ENCODE peak calls at places on chromosomes 7 and 10, in four cellular contexts. E is AG10803, L is fibroblast of pulmonary artery, R is GM20000. O is an unnamed sample.
A peak's percentile ranks its signal among the peaks of the same experiment; 100 is the strongest.

GRCh38 chr7:116782177-116782711 is 80.1 kb upstream of the CAPZA2 start:
- DNase-seq in E (peak; percentile 93), L (peak; percentile 48), R (no peak), O (no peak)

GRCh38 chr10:1107679-1108078 is 51.5 kb downstream of the WDR37 start:
- DNase-seq in E (no peak), L (no peak), R (no peak), O (no peak)

GRCh38 chr10:26407406-26407969 is 30.7 kb upstream of the APBB1IP start:
- DNase-seq in E (peak; percentile 71), L (no peak), R (no peak), O (no peak)

GRCh38 chr7:120645976-120646375 is 212.0 kb downstream of the TSPAN12 start:
- DNase-seq in E (no peak), L (no peak), R (no peak), O (no peak)

GRCh38 chr10:122258136-122259074 is 12.7 kb upstream of the BTBD16 start:
- DNase-seq in E (peak; percentile 49), L (no peak), R (no peak), O (no peak)

GRCh38 chr10:804787-805634 is 115.5 kb upstream of the DIP2C start:
- DNase-seq in E (no peak), L (no peak), R (no peak), O (no peak)

GRCh38 chr10:125584954-125585353 is 98.0 kb downstream of the TEX36 start:
- DNase-seq in E (no peak), L (no peak), R (no peak), O (no peak)

GRCh38 chr7:13833872-13834271 is 155.6 kb downstream of the ETV1 start:
- DNase-seq in E (no peak), L (no peak), R (no peak), O (no peak)

GRCh38 chr7:30920584-30921539 is 9.2 kb downstream of the AQP1 start:
- DNase-seq in E (peak; percentile 65), L (peak; percentile 51), R (no peak), O (no peak)

GRCh38 chr7:157361537-157361936 is 24.7 kb downstream of the DNAJB6 start:
- DNase-seq in E (no peak), L (no peak), R (no peak), O (no peak)

GRCh38 chr10:11610151-11610854 is 1.1 kb downstream of the USP6NL start:
- DNase-seq in E (no peak), L (peak; percentile 20), R (no peak), O (no peak)

GRCh38 chr7:105132335-105132734 is 118.3 kb downstream of the KMT2E start:
- DNase-seq in E (no peak), L (no peak), R (no peak), O (no peak)

GRCh38 chr7:2398506-2398905 is 4.9 kb upstream of the CHST12 start:
- DNase-seq in E (no peak), L (no peak), R (no peak), O (no peak)

GRCh38 chr7:144133307-144133706 is 10.3 kb downstream of the OR2A14 start:
- DNase-seq in E (no peak), L (no peak), R (no peak), O (no peak)

GRCh38 chr10:14625210-14625621 is 149.5 kb downstream of the FAM107B start:
- DNase-seq in E (no peak), L (no peak), R (no peak), O (no peak)

GRCh38 chr7:47336178-47337020 is 245.5 kb downstream of the TNS3 start:
- DNase-seq in E (peak; percentile 93), L (peak; percentile 32), R (no peak), O (no peak)

GRCh38 chr7:65238785-65239184 is 134.9 kb upstream of the ZNF92 start:
- DNase-seq in E (no peak), L (no peak), R (no peak), O (no peak)

GRCh38 chr7:132083126-132084123 is 492.8 kb downstream of the PLXNA4 start:
- DNase-seq in E (no peak), L (no peak), R (no peak), O (no peak)

GRCh38 chr7:44858161-44858560 is 10.3 kb upstream of the H2AZ2 start:
- DNase-seq in E (no peak), L (no peak), R (no peak), O (no peak)

GRCh38 chr10:78383378-78383777 is 349.7 kb downstream of the RPS24 start:
- DNase-seq in E (no peak), L (no peak), R (no peak), O (no peak)

GRCh38 chr10:78382776-78383175 is 349.1 kb downstream of the RPS24 start:
- DNase-seq in E (no peak), L (no peak), R (no peak), O (no peak)

GRCh38 chr10:78382047-78382446 is 348.4 kb downstream of the RPS24 start:
- DNase-seq in E (no peak), L (no peak), R (no peak), O (no peak)

GRCh38 chr10:78378192-78378591 is 344.5 kb downstream of the RPS24 start:
- DNase-seq in E (no peak), L (no peak), R (no peak), O (no peak)

DNA sequence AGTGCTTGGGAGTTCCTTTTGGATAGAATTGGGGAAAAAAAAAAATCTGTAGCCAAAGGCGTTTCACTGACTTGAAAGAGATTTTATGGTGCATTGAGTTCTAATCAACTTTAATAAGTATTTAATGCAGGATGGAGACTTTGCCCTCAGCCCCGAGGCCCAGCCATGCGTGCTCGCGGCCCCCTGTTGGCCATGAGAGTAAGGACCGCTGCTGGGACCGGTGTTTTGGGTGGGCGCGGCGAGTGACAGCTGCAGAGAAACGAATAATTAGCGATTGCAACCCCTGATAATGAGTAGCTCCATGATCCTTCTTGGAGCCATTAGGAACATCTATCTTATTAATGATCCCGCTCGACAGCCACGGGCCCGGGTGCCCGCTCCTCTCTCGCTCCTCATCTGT is 347.4 kb downstream of the RPS24 start:
- DNase-seq in E (no peak), L (no peak), R (no peak), O (no peak)
- TF ChIP-seq CTCF in E (peak; percentile 20), L (peak; percentile 23), R (no peak), O (peak; percentile 63)

GRCh38 chr7:100456561-100456957 is 7.5 kb downstream of the SPACDR start:
- DNase-seq in E (no peak), L (no peak), R (no peak), O (no peak)
- TF ChIP-seq CTCF in E (no peak), L (no peak), R (no peak), O (no peak)

GRCh38 chr10:22426653-22427052 is 81.4 kb downstream of the SPAG6 start:
- DNase-seq in E (no peak), L (no peak), R (no peak), O (no peak)

GRCh38 chr10:22417736-22418268 is 72.5 kb downstream of the SPAG6 start:
- DNase-seq in E (no peak), L (no peak), R (no peak), O (no peak)

GRCh38 chr10:22415072-22415471 is 69.8 kb downstream of the SPAG6 start:
- DNase-seq in E (no peak), L (no peak), R (no peak), O (no peak)

DNA sequence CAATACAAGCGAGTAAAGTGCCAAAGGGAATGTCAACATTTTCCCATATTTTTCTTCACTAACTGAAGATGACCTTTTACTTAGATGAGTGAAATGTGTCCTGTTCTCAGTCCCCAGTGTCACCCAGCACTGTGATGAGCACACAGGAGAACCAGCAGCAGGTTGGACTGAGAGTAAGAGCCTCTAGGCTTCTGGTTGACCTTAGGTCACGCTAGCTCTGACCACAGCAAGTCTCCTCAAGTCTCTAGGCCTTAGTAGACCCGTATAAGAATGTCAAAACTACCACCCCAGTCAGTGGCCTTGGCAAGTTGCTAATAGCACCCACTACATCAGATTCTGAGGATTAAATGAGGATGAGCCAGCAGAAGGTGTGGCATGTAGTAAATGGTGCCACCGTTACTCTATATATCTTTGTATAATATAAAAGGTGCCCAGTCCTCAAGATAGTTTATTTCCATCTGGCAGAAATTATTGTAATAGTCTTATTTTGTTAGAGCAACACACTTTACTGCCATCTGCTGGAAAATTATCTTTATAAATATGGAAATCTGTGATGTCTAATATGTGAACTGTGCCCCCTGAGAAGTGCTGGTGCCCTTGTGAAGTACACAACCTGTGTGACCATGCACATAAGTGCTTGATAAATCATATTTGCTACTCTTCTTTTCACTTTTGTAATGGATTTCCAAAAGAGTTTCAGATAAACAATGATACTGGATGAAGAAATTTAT is 75.7 kb downstream of the SPAG6 start:
- DNase-seq in E (peak; percentile 42), L (peak; percentile 57), R (peak; percentile 37), O (no peak)
- TF ChIP-seq CTCF in E (peak; percentile 36), L (peak; percentile 25), R (no peak), O (no peak)

GRCh38 chr7:77806425-77806824 is 7.9 kb downstream of the PHTF2 start:
- DNase-seq in E (no peak), L (no peak), R (no peak), O (no peak)

GRCh38 chr7:77800730-77801129 is 2.2 kb downstream of the PHTF2 start:
- DNase-seq in E (no peak), L (no peak), R (no peak), O (no peak)

GRCh38 chr7:77800158-77800557 is 1.6 kb downstream of the PHTF2 start:
- DNase-seq in E (no peak), L (peak; percentile 57), R (peak; percentile 31), O (no peak)

GRCh38 chr7:77799078-77799964 is 748 bp downstream of the PHTF2 start:
- DNase-seq in E (peak; percentile 36), L (peak; percentile 38), R (peak; percentile 21), O (peak; percentile 42)

DNA sequence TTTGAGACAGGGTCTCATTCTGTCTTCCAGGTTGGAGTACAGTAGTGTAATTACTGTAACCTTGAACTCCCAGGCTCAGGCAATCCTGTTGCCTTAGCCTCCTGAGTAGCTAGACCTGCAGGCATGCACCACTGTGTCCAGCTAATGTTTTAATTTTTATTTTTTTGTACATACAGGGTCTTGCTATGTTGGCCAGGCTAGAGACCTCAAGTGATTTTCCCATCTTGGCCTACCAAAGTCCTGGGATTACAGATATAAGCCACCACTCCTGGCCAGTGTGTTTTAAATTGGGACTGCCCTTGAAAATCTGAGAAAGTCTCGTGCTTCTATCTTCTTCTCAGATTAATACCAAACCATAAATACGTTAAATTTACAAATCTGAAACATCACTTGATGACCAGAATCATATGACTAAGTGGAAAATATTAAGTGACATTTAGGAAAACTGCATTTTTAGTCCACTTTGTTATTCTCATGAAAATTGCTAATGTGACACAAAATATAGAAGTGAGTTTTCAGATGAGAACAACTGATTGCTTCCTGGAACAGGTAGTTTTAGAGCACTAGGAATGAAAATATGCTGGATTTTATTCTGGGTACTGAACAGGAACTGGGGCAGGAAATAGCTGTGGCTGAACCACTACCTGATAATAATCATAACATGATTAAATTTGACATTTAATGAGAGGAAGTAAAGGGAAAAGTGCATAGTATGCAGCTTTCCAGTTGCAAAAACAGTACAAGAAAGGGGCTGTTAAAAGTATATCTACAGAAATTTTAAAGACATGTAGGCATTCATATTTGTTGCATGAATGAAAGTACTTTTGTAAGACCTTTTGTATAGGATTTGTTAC is 4.2 kb downstream of the PHTF2 start:
- DNase-seq in E (no peak), L (no peak), R (no peak), O (no peak)
- TF ChIP-seq CTCF in E (no peak), L (no peak), R (no peak), O (no peak)

DNA sequence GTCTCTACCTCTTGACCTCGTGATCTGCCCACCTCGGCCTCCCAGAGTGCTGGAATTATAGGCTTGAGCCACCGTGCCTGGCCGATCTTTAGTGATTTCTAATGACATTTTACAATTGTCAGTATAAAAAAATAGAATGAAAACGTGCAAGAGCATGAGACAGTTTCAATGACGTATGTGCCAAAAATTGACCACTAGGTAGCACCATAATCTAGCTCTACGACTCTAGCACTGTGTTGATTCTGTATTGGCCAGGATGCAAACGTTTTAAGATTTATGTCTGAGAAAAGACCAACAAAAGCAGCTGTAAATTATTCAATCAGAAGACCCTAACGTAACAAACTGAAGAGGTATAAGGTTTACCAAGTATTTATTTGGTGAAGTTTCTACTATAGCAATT is 25.4 kb upstream of the EXOC6 start:
- DNase-seq in E (no peak), L (peak; percentile 65), R (no peak), O (no peak)
- TF ChIP-seq CTCF in E (no peak), L (peak; percentile 17), R (no peak), O (no peak)

GRCh38 chr10:45100429-45100828 is 99.7 kb downstream of the ZNF22 start:
- DNase-seq in E (no peak), L (no peak), R (no peak), O (no peak)
- TF ChIP-seq CTCF in E (no peak), L (no peak), R (no peak), O (no peak)